ENCODE peak calls at places on chromosomes 16 and 17, in four cellular contexts. One of them, this sample, is unnamed.

GRCh38 chr16:89375021-89375420 is 115.3 kb downstream of the ANKRD11 start:
- DNase-seq in right lobe of liver: no peak
- DNase-seq in gastrocnemius medialis: no peak
- DNase-seq in tibial nerve: no peak
- DNase-seq in this sample: no peak

GRCh38 chr17:35889818-35890773 is 9.9 kb upstream of the CCL5 start:
- DNase-seq in gastrocnemius medialis: no peak
- DNase-seq in tibial nerve: no peak
- DNase-seq in right lobe of liver: no peak
- DNase-seq in this sample: no peak

GRCh38 chr17:49694847-49695697 is 12.7 kb downstream of the SLC35B1 start:
- DNase-seq in right lobe of liver: no peak
- DNase-seq in tibial nerve: peak
- DNase-seq in gastrocnemius medialis: no peak
- DNase-seq in this sample: peak

GRCh38 chr16:69725480-69726312 is 664 bp downstream of the NQO1 start:
- DNase-seq in tibial nerve: no peak
- DNase-seq in right lobe of liver: no peak
- DNase-seq in gastrocnemius medialis: no peak
- DNase-seq in this sample: no peak

GRCh38 chr16:10312784-10313724 is 72.8 kb upstream of the ATF7IP2 start:
- DNase-seq in gastrocnemius medialis: no peak
- DNase-seq in tibial nerve: no peak
- DNase-seq in right lobe of liver: no peak
- DNase-seq in this sample: peak

GRCh38 chr17:40190197-40191021 is 13.1 kb downstream of the RAPGEFL1 start:
- DNase-seq in gastrocnemius medialis: no peak
- DNase-seq in tibial nerve: no peak
- DNase-seq in right lobe of liver: no peak
- DNase-seq in this sample: no peak

GRCh38 chr17:21460358-21460757 is 84.2 kb downstream of the KCNJ12 start:
- DNase-seq in tibial nerve: no peak
- DNase-seq in right lobe of liver: no peak
- DNase-seq in gastrocnemius medialis: no peak
- DNase-seq in this sample: no peak

GRCh38 chr16:85916141-85916890 is 17.4 kb downstream of the IRF8 start:
- DNase-seq in right lobe of liver: peak
- DNase-seq in tibial nerve: no peak
- DNase-seq in gastrocnemius medialis: no peak
- DNase-seq in this sample: no peak

GRCh38 chr17:57747221-57748017 is 2.3 kb upstream of the CCDC182 start:
- DNase-seq in gastrocnemius medialis: no peak
- DNase-seq in right lobe of liver: no peak
- DNase-seq in tibial nerve: no peak
- DNase-seq in this sample: peak

GRCh38 chr17:62704381-62704971 is 77.0 kb downstream of the MRC2 start:
- DNase-seq in right lobe of liver: no peak
- DNase-seq in gastrocnemius medialis: no peak
- DNase-seq in tibial nerve: no peak
- DNase-seq in this sample: peak

GRCh38 chr17:62703776-62704380 is 76.4 kb downstream of the MRC2 start:
- DNase-seq in gastrocnemius medialis: peak
- DNase-seq in tibial nerve: peak
- DNase-seq in right lobe of liver: peak
- DNase-seq in this sample: peak

GRCh38 chr17:62706598-62707424 is 79.3 kb downstream of the MRC2 start:
- DNase-seq in gastrocnemius medialis: no peak
- DNase-seq in tibial nerve: no peak
- DNase-seq in right lobe of liver: no peak
- DNase-seq in this sample: peak

GRCh38 chr17:62705781-62706597 is 78.5 kb downstream of the MRC2 start:
- DNase-seq in gastrocnemius medialis: no peak
- DNase-seq in right lobe of liver: no peak
- DNase-seq in tibial nerve: no peak
- DNase-seq in this sample: no peak

DNA sequence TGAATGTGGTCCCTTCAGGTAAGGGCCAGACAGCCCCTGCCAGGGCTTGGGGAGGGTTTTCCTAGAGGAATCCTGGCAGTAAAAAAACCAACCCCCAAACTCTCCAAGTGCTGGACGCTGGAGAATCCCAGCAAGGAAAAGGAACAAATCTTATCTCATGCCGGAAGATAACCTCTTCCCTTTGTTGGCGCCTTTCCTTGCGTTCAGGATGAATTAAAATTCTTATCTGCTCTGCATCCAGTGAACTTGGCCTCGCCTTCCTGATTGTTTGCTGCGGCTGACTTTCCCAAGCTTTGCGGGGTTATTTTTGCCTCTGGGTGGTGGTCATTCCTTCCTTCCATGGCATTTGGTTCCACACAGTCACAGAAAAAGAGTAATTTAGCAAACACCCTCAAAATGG is 77.6 kb downstream of the MRC2 start:
- DNase-seq in tibial nerve: no peak
- DNase-seq in gastrocnemius medialis: no peak
- DNase-seq in right lobe of liver: no peak
- DNase-seq in this sample: no peak
- H3K4me3 ChIP-seq in tibial nerve: peak
- H3K4me3 ChIP-seq in gastrocnemius medialis: peak
- H3K4me3 ChIP-seq in right lobe of liver: no peak
- H3K4me3 ChIP-seq in this sample: no peak

GRCh38 chr17:75073618-75074047 is 14.1 kb upstream of the SLC16A5 start:
- DNase-seq in right lobe of liver: no peak
- DNase-seq in gastrocnemius medialis: no peak
- DNase-seq in tibial nerve: no peak
- DNase-seq in this sample: no peak

GRCh38 chr17:75068750-75069149 is 19.0 kb upstream of the SLC16A5 start:
- DNase-seq in tibial nerve: no peak
- DNase-seq in gastrocnemius medialis: no peak
- DNase-seq in right lobe of liver: no peak
- DNase-seq in this sample: no peak

GRCh38 chr17:75065562-75066151 is 18.6 kb downstream of the KCTD2 start:
- DNase-seq in right lobe of liver: no peak
- DNase-seq in gastrocnemius medialis: no peak
- DNase-seq in tibial nerve: no peak
- DNase-seq in this sample: no peak

GRCh38 chr17:75067856-75068255 is 19.9 kb upstream of the SLC16A5 start:
- DNase-seq in tibial nerve: no peak
- DNase-seq in gastrocnemius medialis: no peak
- DNase-seq in right lobe of liver: no peak
- DNase-seq in this sample: no peak

DNA sequence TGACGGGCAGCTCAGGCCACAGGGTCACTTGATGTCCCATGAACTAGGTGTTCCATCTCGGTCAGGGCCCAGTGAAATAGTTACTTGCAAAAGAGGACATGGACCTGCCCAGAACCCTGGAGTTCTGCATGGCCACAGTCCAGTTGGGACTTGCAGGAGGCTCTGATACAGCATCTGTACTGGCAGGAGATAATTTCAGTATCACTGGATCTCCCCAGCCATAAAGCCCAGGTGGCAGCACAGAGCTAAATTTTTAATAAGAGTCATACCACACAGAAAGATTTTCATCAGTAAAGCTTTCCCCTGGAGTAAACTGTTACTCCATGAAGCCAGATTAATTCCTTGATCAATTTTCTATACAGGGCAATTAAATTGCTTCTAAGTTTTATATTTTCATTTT is 18.0 kb upstream of the SLC16A5 start:
- DNase-seq in tibial nerve: no peak
- DNase-seq in gastrocnemius medialis: no peak
- DNase-seq in right lobe of liver: no peak
- DNase-seq in this sample: no peak
- TF ChIP-seq CTCF in tibial nerve: no peak
- TF ChIP-seq CTCF in gastrocnemius medialis: no peak
- TF ChIP-seq CTCF in right lobe of liver: peak
- TF ChIP-seq CTCF in this sample: no peak

GRCh38 chr17:51508048-51508447 is 247.7 kb downstream of the UTP18 start:
- DNase-seq in gastrocnemius medialis: no peak
- DNase-seq in tibial nerve: no peak
- DNase-seq in right lobe of liver: no peak
- DNase-seq in this sample: no peak
- TF ChIP-seq POLR2A in gastrocnemius medialis: no peak
- TF ChIP-seq POLR2A in tibial nerve: no peak
- TF ChIP-seq POLR2A in right lobe of liver: no peak
- TF ChIP-seq POLR2A in this sample: no peak

GRCh38 chr17:1512351-1512750 is 4.1 kb downstream of the INPP5K start:
- DNase-seq in right lobe of liver: no peak
- DNase-seq in tibial nerve: no peak
- DNase-seq in gastrocnemius medialis: no peak
- DNase-seq in this sample: no peak
- H3K4me3 ChIP-seq in right lobe of liver: no peak
- H3K4me3 ChIP-seq in tibial nerve: no peak
- H3K4me3 ChIP-seq in gastrocnemius medialis: no peak
- H3K4me3 ChIP-seq in this sample: no peak

DNA sequence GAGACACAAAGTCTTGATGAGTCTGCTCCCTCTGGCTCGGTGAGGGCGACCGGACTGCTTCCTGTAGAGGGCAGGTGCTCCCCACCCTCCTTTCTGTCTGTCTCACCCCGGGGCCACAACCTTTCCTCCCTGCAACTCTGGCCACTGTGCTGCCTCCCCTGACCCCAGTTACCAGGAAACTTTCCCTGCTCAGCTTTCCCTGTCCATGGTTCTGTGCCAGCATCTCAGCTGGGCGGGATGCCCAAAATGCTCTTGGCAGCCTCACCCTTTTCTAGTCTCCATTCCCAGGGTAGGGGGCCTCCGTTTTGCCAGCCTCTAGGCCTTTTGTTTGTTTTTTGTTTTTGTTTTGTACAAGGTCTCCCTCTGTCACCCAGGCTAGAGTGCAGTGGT is 1.4 kb downstream of the PLD2 start:
- DNase-seq in gastrocnemius medialis: no peak
- DNase-seq in right lobe of liver: peak
- DNase-seq in tibial nerve: no peak
- DNase-seq in this sample: no peak
- TF ChIP-seq CTCF in gastrocnemius medialis: no peak
- TF ChIP-seq CTCF in right lobe of liver: peak
- TF ChIP-seq CTCF in tibial nerve: no peak
- TF ChIP-seq CTCF in this sample: no peak

GRCh38 chr16:49836218-49836617 is 19.7 kb downstream of the ZNF423 start:
- DNase-seq in tibial nerve: no peak
- DNase-seq in gastrocnemius medialis: no peak
- DNase-seq in right lobe of liver: no peak
- DNase-seq in this sample: no peak
- TF ChIP-seq POLR2A in tibial nerve: no peak
- TF ChIP-seq POLR2A in gastrocnemius medialis: no peak
- TF ChIP-seq POLR2A in right lobe of liver: no peak
- TF ChIP-seq POLR2A in this sample: no peak

GRCh38 chr17:73856585-73856984 is 212.3 kb upstream of the SDK2 start:
- DNase-seq in tibial nerve: no peak
- DNase-seq in right lobe of liver: no peak
- DNase-seq in gastrocnemius medialis: no peak
- DNase-seq in this sample: no peak

GRCh38 chr17:73850426-73850825 is 206.2 kb upstream of the SDK2 start:
- DNase-seq in right lobe of liver: no peak
- DNase-seq in tibial nerve: no peak
- DNase-seq in gastrocnemius medialis: no peak
- DNase-seq in this sample: no peak

GRCh38 chr17:73855933-73856332 is 211.7 kb upstream of the SDK2 start:
- DNase-seq in gastrocnemius medialis: no peak
- DNase-seq in tibial nerve: no peak
- DNase-seq in right lobe of liver: no peak
- DNase-seq in this sample: no peak

DNA sequence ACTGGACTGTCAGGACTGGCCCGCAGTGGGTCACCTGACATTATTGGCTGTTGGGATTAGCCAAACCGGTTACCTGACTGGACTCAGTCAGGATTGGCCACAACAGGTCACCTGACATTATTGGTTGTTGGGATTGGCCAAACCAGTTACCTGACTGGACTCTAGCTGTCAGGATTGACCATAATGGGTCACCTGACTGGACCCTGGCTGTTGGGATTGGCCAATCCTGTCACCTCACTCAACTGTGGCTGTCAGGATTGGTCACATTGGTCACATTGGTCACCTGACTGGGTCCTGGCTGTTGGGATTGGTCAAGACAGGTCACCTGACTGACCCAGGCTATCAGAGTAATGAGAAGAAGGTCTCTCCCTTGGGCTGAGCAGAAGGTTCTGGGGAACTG is 207.7 kb upstream of the SDK2 start:
- DNase-seq in gastrocnemius medialis: no peak
- DNase-seq in right lobe of liver: no peak
- DNase-seq in tibial nerve: no peak
- DNase-seq in this sample: no peak
- H3K4me3 ChIP-seq in gastrocnemius medialis: no peak
- H3K4me3 ChIP-seq in right lobe of liver: no peak
- H3K4me3 ChIP-seq in tibial nerve: no peak
- H3K4me3 ChIP-seq in this sample: no peak